ENCODE peak calls at places on chromosome 18, in seven cellular contexts. D, P, Q, C, Y, E and R are unnamed samples.

GRCh38 chr18:69985239-69985638 is 37.6 kb upstream of the CD226 start:
- DNase-seq in D (no peak), P (no peak), Q (no peak), C (no peak), Y (no peak), E (no peak), R (no peak)

GRCh38 chr18:6719914-6720692 is 9.4 kb upstream of the ARHGAP28 start:
- DNase-seq in D (no peak), P (no peak), Q (no peak), C (no peak), Y (no peak), E (no peak), R (no peak)

GRCh38 chr18:62420151-62420512 is 95.0 kb downstream of the TNFRSF11A start:
- DNase-seq in D (no peak), P (no peak), Q (peak), C (no peak), Y (no peak), E (no peak), R (no peak)

GRCh38 chr18:3554091-3554601 is 104.2 kb downstream of the TGIF1 start:
- DNase-seq in D (no peak), P (no peak), Q (no peak), C (no peak), Y (no peak), E (peak), R (no peak)

GRCh38 chr18:5582054-5582453 is 38.3 kb upstream of the EPB41L3 start:
- DNase-seq in D (no peak), P (no peak), Q (no peak), C (no peak), Y (no peak), E (no peak), R (no peak)

GRCh38 chr18:76376668-76377358 is 118.2 kb downstream of the ZNF516 start:
- DNase-seq in D (no peak), P (no peak), Q (peak), C (no peak), Y (no peak), E (no peak), R (no peak)

GRCh38 chr18:7116001-7116831 is 1.4 kb downstream of the LAMA1 start:
- DNase-seq in D (no peak), P (no peak), Q (no peak), C (no peak), Y (no peak), E (peak), R (no peak)

GRCh38 chr18:50424877-50425690 is 50.2 kb downstream of the SKA1 start:
- DNase-seq in D (no peak), P (no peak), Q (peak), C (no peak), Y (no peak), E (no peak), R (no peak)

GRCh38 chr18:26863122-26863879 is 2.2 kb downstream of the AQP4 start:
- DNase-seq in D (peak), P (no peak), Q (peak), C (no peak), Y (no peak), E (peak), R (no peak)

GRCh38 chr18:35029103-35029502 is 12.1 kb upstream of the MAPRE2 start:
- DNase-seq in D (no peak), P (no peak), Q (no peak), C (no peak), Y (no peak), E (no peak), R (no peak)

GRCh38 chr18:36187826-36188721 is 777 bp downstream of the MOCOS start:
- DNase-seq in D (no peak), P (no peak), Q (peak), C (no peak), Y (peak), E (no peak), R (no peak)